ENCODE peak calls at places on chromosomes 12 and 14, in ten cellular contexts. W, T, I, C, B, F, S, M, L and R are unnamed samples.

GRCh38 chr14:64541261-64541970 is 875 bp downstream of the HSPA2 start:
- DNase-seq in W (no peak), L (no peak), F (no peak), M (no peak), T (no peak), I (no peak), C (no peak), B (no peak), S (no peak), R (no peak)

GRCh38 chr12:13208533-13209278 is 12.2 kb downstream of the EMP1 start:
- DNase-seq in I (no peak), B (peak; percentile 57), S (no peak), C (peak; percentile 2), W (no peak), M (no peak), L (no peak), T (no peak), F (no peak), R (peak; percentile 60)

GRCh38 chr12:104357431-104357952 is 54.0 kb downstream of the EID3 start:
- DNase-seq in I (peak; percentile 58), B (peak; percentile 40), L (no peak), C (no peak), F (peak; percentile 36), S (no peak), T (no peak), W (peak; percentile 60), M (no peak), R (no peak)

GRCh38 chr12:106898001-106898966 is 57.4 kb upstream of the TMEM263 start:
- DNase-seq in C (peak; percentile 54), M (no peak), F (no peak), B (no peak), W (no peak), S (no peak), I (no peak), T (no peak), L (no peak), R (no peak)

GRCh38 chr12:107525719-107526554 is 159.7 kb upstream of the PWP1 start:
- DNase-seq in S (no peak), L (no peak), I (no peak), F (no peak), B (no peak), T (no peak), C (no peak), W (no peak), M (no peak), R (no peak)

GRCh38 chr14:90671835-90672234 is 144.4 kb downstream of the TTC7B start:
- DNase-seq in B (no peak), T (no peak), M (no peak), L (no peak), C (no peak), W (no peak), F (no peak), S (no peak), I (no peak), R (no peak)

GRCh38 chr14:23910081-23910875 is 43.3 kb upstream of the DHRS4 start:
- DNase-seq in C (peak; percentile 28), S (no peak), L (peak; percentile 80), M (peak; percentile 20), B (no peak), I (no peak), T (no peak), F (no peak), W (peak; percentile 82), R (peak; percentile 1)

GRCh38 chr12:120799417-120800045 is 73.9 kb downstream of the ACADS start:
- DNase-seq in L (no peak), M (no peak), I (no peak), T (no peak), S (no peak), C (no peak), B (no peak), F (no peak), W (no peak), R (no peak)

GRCh38 chr12:54053625-54054441 is at the start of gene HOXC4:
- DNase-seq in C (no peak), B (no peak), F (peak; percentile 62), M (no peak), W (no peak), I (no peak), T (no peak), L (peak; percentile 64), S (no peak), R (no peak)

GRCh38 chr14:80388980-80389711 is 177.8 kb upstream of the DIO2 start:
- DNase-seq in M (peak; percentile 62), L (no peak), B (no peak), S (no peak), W (peak; percentile 80), C (no peak), F (no peak), I (no peak), T (no peak), R (no peak)

GRCh38 chr14:61653507-61653906 is 41.8 kb upstream of the HIF1A start:
- DNase-seq in F (no peak), T (no peak), I (peak; percentile 63), L (no peak), C (no peak), W (peak; percentile 78), S (no peak), M (peak; percentile 67), B (no peak), R (no peak)

GRCh38 chr14:53792909-53793308 is 163.7 kb downstream of the BMP4 start:
- DNase-seq in S (no peak), W (no peak), L (no peak), F (no peak), C (no peak), T (no peak), I (no peak), M (no peak), B (no peak), R (no peak)

GRCh38 chr12:42759622-42760273 is 170.2 kb upstream of the PRICKLE1 start:
- DNase-seq in C (no peak), S (no peak), B (no peak), T (no peak), F (no peak), L (no peak), W (peak; percentile 56), M (no peak), I (peak; percentile 84), R (no peak)

GRCh38 chr12:79441534-79441933 is 249.2 kb downstream of the PAWR start:
- DNase-seq in W (no peak), L (no peak), B (no peak), C (no peak), I (no peak), S (no peak), M (no peak), T (no peak), F (no peak), R (no peak)

GRCh38 chr12:53402871-53403270 is 20.8 kb upstream of the AMHR2 start:
- DNase-seq in B (no peak), T (no peak), M (no peak), L (no peak), C (no peak), S (no peak), F (no peak), I (no peak), W (no peak), R (no peak)

GRCh38 chr14:73662439-73663056 is 17.8 kb downstream of the DNAL1 start:
- DNase-seq in I (no peak), B (peak; percentile 66), W (peak; percentile 80), C (no peak), M (peak; percentile 95), L (peak; percentile 32), T (no peak), S (no peak), F (no peak), R (no peak)

GRCh38 chr12:123782997-123783792 is 21.1 kb downstream of the DNAH10 start:
- DNase-seq in B (no peak), I (no peak), L (no peak), W (no peak), M (no peak), F (no peak), C (no peak), T (no peak), S (no peak), R (no peak)

GRCh38 chr14:33432407-33433023 is 493.8 kb downstream of the NPAS3 start:
- DNase-seq in C (peak; percentile 34), F (no peak), M (no peak), T (no peak), B (peak; percentile 0), I (no peak), S (no peak), W (peak; percentile 31), L (peak; percentile 21), R (peak; percentile 14)

GRCh38 chr14:97306133-97306784 is 509.1 kb downstream of the VRK1 start:
- DNase-seq in I (no peak), S (no peak), T (no peak), M (no peak), L (no peak), C (no peak), B (no peak), W (no peak), F (no peak), R (no peak)

GRCh38 chr12:10395390-10395998 is 5.7 kb upstream of the KLRK1 start:
- DNase-seq in M (peak; percentile 79), B (peak; percentile 95), W (peak; percentile 60), L (peak; percentile 41), C (no peak), T (no peak), F (peak; percentile 62), S (no peak), I (no peak), R (peak; percentile 89)

GRCh38 chr14:35879141-35879648 is 53.1 kb downstream of the BRMS1L start:
- DNase-seq in S (no peak), W (peak; percentile 13), B (peak; percentile 75), L (no peak), T (no peak), F (no peak), C (no peak), I (no peak), M (no peak), R (peak; percentile 32)

GRCh38 chr14:23094666-23095195 is at the start of gene ACIN1:
- DNase-seq in F (peak; percentile 88), B (no peak), S (peak; percentile 54), M (peak; percentile 68), T (no peak), C (no peak), I (peak; percentile 80), L (no peak), W (peak; percentile 85), R (no peak)

GRCh38 chr12:129659927-129660326 is 243.9 kb downstream of the TMEM132D start:
- DNase-seq in B (no peak), S (no peak), I (no peak), L (no peak), M (peak; percentile 46), C (peak; percentile 5), F (no peak), W (no peak), T (no peak), R (no peak)

GRCh38 chr12:43805149-43805856 is 814 bp downstream of the TWF1 start:
- DNase-seq in S (no peak), F (no peak), W (no peak), M (no peak), I (no peak), B (no peak), L (no peak), T (no peak), C (no peak), R (no peak)

GRCh38 chr12:85179680-85180300 is 100.2 kb upstream of the ALX1 start:
- DNase-seq in B (no peak), M (no peak), L (no peak), W (no peak), F (no peak), I (no peak), S (no peak), C (no peak), T (no peak), R (no peak)

GRCh38 chr12:1122803-1123202 is 131.8 kb downstream of the ERC1 start:
- DNase-seq in T (no peak), C (no peak), F (peak; percentile 59), W (no peak), S (peak; percentile 10), M (no peak), L (no peak), I (no peak), B (peak; percentile 32), R (peak; percentile 20)

GRCh38 chr14:59474172-59474571 is 9.0 kb upstream of the GPR135 start:
- DNase-seq in T (no peak), I (no peak), M (no peak), L (no peak), F (no peak), W (no peak), B (no peak), S (no peak), C (no peak), R (no peak)

GRCh38 chr14:58705066-58705465 is 67.3 kb downstream of the DACT1 start:
- DNase-seq in S (no peak), L (no peak), B (no peak), W (peak; percentile 34), T (no peak), M (no peak), C (no peak), I (no peak), F (no peak), R (no peak)